ENCODE peak calls at places on chromosomes 16 and 17, in nine cellular contexts. One of them, this sample, is unnamed.
A peak's percentile ranks its signal among the peaks of the same experiment; 100 is the strongest.

GRCh38 chr17:59332890-59333377 is 1.5 kb downstream of the YPEL2 start:
- DNase-seq in transverse colon: peak; percentile 35
- DNase-seq in upper lobe of right lung: no peak
- DNase-seq in mammary epithelial cell: no peak
- DNase-seq in kidney: no peak
- DNase-seq in stomach: peak; percentile 33
- DNase-seq in uterus: peak; percentile 35
- DNase-seq in CD8-positive, alpha-beta T cell: no peak
- DNase-seq in iPS DF 6.9: no peak
- DNase-seq in this sample: peak; percentile 60

GRCh38 chr17:6472517-6472916 is 28.3 kb downstream of the PIMREG start:
- DNase-seq in transverse colon: no peak
- DNase-seq in upper lobe of right lung: no peak
- DNase-seq in mammary epithelial cell: no peak
- DNase-seq in kidney: no peak
- DNase-seq in stomach: no peak
- DNase-seq in uterus: no peak
- DNase-seq in CD8-positive, alpha-beta T cell: no peak
- DNase-seq in iPS DF 6.9: no peak
- DNase-seq in this sample: no peak

GRCh38 chr16:57643166-57643813 is 14.9 kb downstream of the ADGRG1 start:
- DNase-seq in transverse colon: no peak
- DNase-seq in upper lobe of right lung: peak; percentile 78
- DNase-seq in mammary epithelial cell: peak; percentile 60
- DNase-seq in kidney: no peak
- DNase-seq in stomach: no peak
- DNase-seq in uterus: no peak
- DNase-seq in CD8-positive, alpha-beta T cell: no peak
- DNase-seq in iPS DF 6.9: no peak
- DNase-seq in this sample: no peak

GRCh38 chr16:77898671-77899211 is 110.4 kb downstream of the VAT1L start:
- DNase-seq in transverse colon: no peak
- DNase-seq in upper lobe of right lung: no peak
- DNase-seq in mammary epithelial cell: no peak
- DNase-seq in kidney: no peak
- DNase-seq in stomach: no peak
- DNase-seq in uterus: no peak
- DNase-seq in CD8-positive, alpha-beta T cell: no peak
- DNase-seq in iPS DF 6.9: no peak
- DNase-seq in this sample: no peak

GRCh38 chr16:89912143-89912542 is 6.5 kb upstream of the MC1R start:
- DNase-seq in transverse colon: no peak
- DNase-seq in upper lobe of right lung: no peak
- DNase-seq in mammary epithelial cell: no peak
- DNase-seq in kidney: no peak
- DNase-seq in stomach: no peak
- DNase-seq in uterus: no peak
- DNase-seq in CD8-positive, alpha-beta T cell: no peak
- DNase-seq in iPS DF 6.9: no peak
- DNase-seq in this sample: no peak

GRCh38 chr17:65931246-65932149 is 260.4 kb downstream of the CEP112 start:
- DNase-seq in transverse colon: no peak
- DNase-seq in upper lobe of right lung: no peak
- DNase-seq in mammary epithelial cell: no peak
- DNase-seq in kidney: no peak
- DNase-seq in stomach: no peak
- DNase-seq in uterus: no peak
- DNase-seq in CD8-positive, alpha-beta T cell: no peak
- DNase-seq in iPS DF 6.9: no peak
- DNase-seq in this sample: no peak

GRCh38 chr16:30775381-30776099 is 11.5 kb downstream of the ZNF629 start:
- DNase-seq in transverse colon: peak; percentile 83
- DNase-seq in upper lobe of right lung: peak; percentile 91
- DNase-seq in mammary epithelial cell: peak; percentile 75
- DNase-seq in kidney: peak; percentile 94
- DNase-seq in stomach: peak; percentile 77
- DNase-seq in uterus: peak; percentile 79
- DNase-seq in CD8-positive, alpha-beta T cell: peak; percentile 57
- DNase-seq in iPS DF 6.9: no peak
- DNase-seq in this sample: peak; percentile 88

GRCh38 chr17:9009096-9009495 is 12.2 kb upstream of the NTN1 start:
- DNase-seq in transverse colon: no peak
- DNase-seq in upper lobe of right lung: no peak
- DNase-seq in mammary epithelial cell: no peak
- DNase-seq in kidney: no peak
- DNase-seq in stomach: no peak
- DNase-seq in uterus: no peak
- DNase-seq in CD8-positive, alpha-beta T cell: no peak
- DNase-seq in iPS DF 6.9: no peak
- DNase-seq in this sample: no peak

GRCh38 chr16:10240854-10241613 is 58.8 kb upstream of the GRIN2A start:
- DNase-seq in transverse colon: no peak
- DNase-seq in upper lobe of right lung: no peak
- DNase-seq in mammary epithelial cell: peak; percentile 61
- DNase-seq in kidney: no peak
- DNase-seq in stomach: no peak
- DNase-seq in uterus: no peak
- DNase-seq in CD8-positive, alpha-beta T cell: no peak
- DNase-seq in iPS DF 6.9: no peak
- DNase-seq in this sample: no peak

GRCh38 chr16:17229766-17230165 is 241.0 kb downstream of the XYLT1 start:
- DNase-seq in transverse colon: no peak
- DNase-seq in upper lobe of right lung: no peak
- DNase-seq in mammary epithelial cell: peak; percentile 5
- DNase-seq in kidney: no peak
- DNase-seq in stomach: no peak
- DNase-seq in uterus: no peak
- DNase-seq in CD8-positive, alpha-beta T cell: no peak
- DNase-seq in iPS DF 6.9: no peak
- DNase-seq in this sample: no peak

GRCh38 chr17:9274973-9275372 is 253.7 kb downstream of the NTN1 start:
- DNase-seq in transverse colon: no peak
- DNase-seq in upper lobe of right lung: no peak
- DNase-seq in mammary epithelial cell: no peak
- DNase-seq in kidney: no peak
- DNase-seq in stomach: no peak
- DNase-seq in uterus: no peak
- DNase-seq in CD8-positive, alpha-beta T cell: no peak
- DNase-seq in iPS DF 6.9: no peak
- DNase-seq in this sample: no peak

GRCh38 chr16:24668481-24669001 is 60.9 kb upstream of the TNRC6A start:
- DNase-seq in transverse colon: no peak
- DNase-seq in upper lobe of right lung: no peak
- DNase-seq in mammary epithelial cell: peak; percentile 40
- DNase-seq in kidney: peak; percentile 69
- DNase-seq in stomach: no peak
- DNase-seq in uterus: peak; percentile 81
- DNase-seq in CD8-positive, alpha-beta T cell: no peak
- DNase-seq in iPS DF 6.9: no peak
- DNase-seq in this sample: peak; percentile 45

GRCh38 chr17:61757168-61757567 is 106.2 kb downstream of the BRIP1 start:
- DNase-seq in transverse colon: no peak
- DNase-seq in upper lobe of right lung: no peak
- DNase-seq in mammary epithelial cell: no peak
- DNase-seq in kidney: no peak
- DNase-seq in stomach: no peak
- DNase-seq in uterus: no peak
- DNase-seq in CD8-positive, alpha-beta T cell: no peak
- DNase-seq in iPS DF 6.9: no peak
- DNase-seq in this sample: no peak

DNA sequence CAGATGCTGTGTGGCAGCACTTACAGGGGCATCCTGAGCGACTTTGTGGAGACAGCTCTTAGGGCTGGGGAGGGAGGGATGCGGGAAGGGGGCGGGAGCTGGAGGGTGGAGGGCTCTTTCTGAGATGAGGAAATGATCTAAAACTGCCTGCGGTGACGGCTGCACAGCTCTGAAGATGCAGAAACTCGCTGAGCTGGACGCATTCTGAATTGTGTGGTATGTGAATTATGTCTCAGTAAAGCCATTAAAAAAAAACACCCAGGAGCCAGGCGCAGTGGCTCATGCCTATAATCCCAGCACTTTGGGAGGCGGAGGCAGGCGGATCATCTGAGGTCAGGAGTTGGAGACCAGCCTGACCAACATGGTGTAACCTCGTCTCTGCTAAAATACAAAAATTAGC is 19.2 kb downstream of the SLC25A10 start:
- DNase-seq in transverse colon: no peak
- DNase-seq in upper lobe of right lung: no peak
- DNase-seq in mammary epithelial cell: no peak
- DNase-seq in kidney: no peak
- DNase-seq in stomach: no peak
- DNase-seq in uterus: no peak
- DNase-seq in CD8-positive, alpha-beta T cell: no peak
- DNase-seq in iPS DF 6.9: no peak
- DNase-seq in this sample: no peak
- H3K27ac ChIP-seq in transverse colon: no peak overlapping the region
- H3K27ac ChIP-seq in upper lobe of right lung: no peak overlapping the region
- H3K27ac ChIP-seq in mammary epithelial cell: no peak overlapping the region
- H3K27ac ChIP-seq in kidney: no peak overlapping the region
- H3K27ac ChIP-seq in stomach: no peak overlapping the region
- H3K27ac ChIP-seq in uterus: no peak overlapping the region
- H3K27ac ChIP-seq in CD8-positive, alpha-beta T cell: no peak overlapping the region
- H3K27ac ChIP-seq in iPS DF 6.9: no peak overlapping the region
- H3K27ac ChIP-seq in this sample: no peak overlapping the region

DNA sequence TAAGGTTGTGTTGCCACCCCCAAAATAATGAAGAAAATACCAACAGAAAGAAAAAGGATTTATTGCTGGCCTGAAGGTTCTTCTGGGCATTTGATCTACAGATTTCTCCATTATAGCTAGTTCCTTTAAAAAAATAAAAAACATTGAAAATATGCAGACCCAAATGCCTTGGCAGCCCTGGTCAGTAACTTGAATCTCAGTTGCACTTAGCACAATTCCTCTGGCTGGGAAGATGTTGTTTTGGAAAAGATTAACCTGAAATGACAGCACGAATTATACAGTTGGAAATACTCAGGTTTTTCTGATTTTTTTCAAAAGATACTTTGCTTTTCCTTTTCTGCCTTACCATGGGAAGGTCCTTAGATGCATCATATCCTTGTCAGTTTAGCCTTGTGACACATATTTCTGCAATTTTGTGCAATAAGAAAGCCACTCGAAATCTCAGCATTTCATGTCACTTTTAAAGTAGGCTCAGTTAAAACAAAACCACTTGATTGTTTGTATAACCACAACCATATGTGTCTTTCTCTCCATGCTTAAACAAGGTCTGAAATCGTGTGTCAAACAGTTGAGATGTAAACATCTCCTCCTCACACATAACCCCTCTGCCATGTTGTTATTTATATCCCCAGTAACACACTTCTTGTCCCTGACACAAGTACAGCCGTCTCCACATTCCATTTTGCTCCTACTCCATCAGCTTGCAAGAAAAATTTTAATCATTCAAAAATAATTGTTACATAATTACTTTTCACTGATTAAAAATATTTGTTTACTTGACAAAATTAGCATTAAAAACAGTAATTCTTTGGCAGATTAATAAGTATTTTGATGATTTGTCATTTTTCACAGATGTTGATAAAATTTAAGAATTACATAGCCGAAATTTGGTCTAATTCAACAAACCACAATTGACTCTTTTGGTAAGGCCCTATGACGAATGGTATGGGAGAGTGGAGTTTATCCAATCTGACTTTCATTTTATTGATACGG is 61.1 kb downstream of the SIAH1 start:
- DNase-seq in transverse colon: no peak
- DNase-seq in upper lobe of right lung: no peak
- DNase-seq in mammary epithelial cell: no peak
- DNase-seq in kidney: no peak
- DNase-seq in stomach: no peak
- DNase-seq in uterus: no peak
- DNase-seq in CD8-positive, alpha-beta T cell: no peak
- DNase-seq in iPS DF 6.9: no peak
- DNase-seq in this sample: no peak
- H3K4me3 ChIP-seq in transverse colon: no peak overlapping the region
- H3K4me3 ChIP-seq in upper lobe of right lung: no peak overlapping the region
- H3K4me3 ChIP-seq in mammary epithelial cell: no peak overlapping the region
- H3K4me3 ChIP-seq in kidney: no peak overlapping the region
- H3K4me3 ChIP-seq in stomach: no peak overlapping the region
- H3K4me3 ChIP-seq in uterus: no peak overlapping the region
- H3K4me3 ChIP-seq in CD8-positive, alpha-beta T cell: no peak overlapping the region
- H3K4me3 ChIP-seq in iPS DF 6.9: no peak overlapping the region
- H3K4me3 ChIP-seq in this sample: no peak overlapping the region

DNA sequence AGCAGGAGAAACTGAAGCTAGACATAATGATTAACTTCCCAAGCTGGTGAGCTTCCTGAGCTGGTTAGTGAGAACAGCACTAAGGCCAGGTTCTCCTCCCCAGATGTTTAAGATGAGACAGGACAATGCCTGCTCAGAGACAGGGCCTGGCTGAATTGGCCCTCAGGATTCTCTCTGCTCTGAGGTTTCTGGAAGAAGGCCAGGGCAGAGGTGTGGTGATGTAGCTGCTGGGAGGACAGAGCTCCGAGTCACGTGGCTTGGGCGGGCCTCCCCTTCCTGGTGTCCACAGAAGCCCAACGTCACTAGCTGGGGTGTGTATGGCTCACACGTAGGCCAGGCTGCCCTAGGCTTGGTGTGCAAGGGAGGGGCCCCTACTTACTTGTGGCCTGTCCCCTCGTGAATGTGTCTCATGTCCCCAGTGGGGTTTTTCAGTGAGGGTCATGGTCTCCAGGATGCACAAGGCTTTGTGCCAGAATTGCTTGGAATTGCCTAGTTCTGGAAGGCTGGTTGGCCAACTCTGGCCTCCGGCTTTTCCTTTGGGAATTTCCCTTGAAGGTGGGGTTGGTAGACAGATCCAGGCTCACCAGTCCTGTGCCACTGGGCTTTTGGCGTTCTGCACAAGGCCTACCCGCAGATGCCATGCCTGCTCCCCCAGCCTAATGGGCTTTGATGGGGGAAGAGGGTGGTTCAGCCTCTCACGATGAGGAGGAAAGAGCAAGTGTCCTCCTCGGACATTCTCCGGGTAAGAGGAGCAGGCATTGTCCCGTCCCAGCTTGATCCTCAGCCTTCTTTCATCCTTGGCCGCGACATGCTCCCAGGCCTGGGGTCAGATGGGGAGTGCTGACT is 3.4 kb downstream of the NOD2 start:
- DNase-seq in transverse colon: peak; percentile 91
- DNase-seq in upper lobe of right lung: peak; percentile 89
- DNase-seq in mammary epithelial cell: peak; percentile 98
- DNase-seq in kidney: peak; percentile 94
- DNase-seq in stomach: peak; percentile 77
- DNase-seq in uterus: peak; percentile 71
- DNase-seq in CD8-positive, alpha-beta T cell: peak; percentile 54
- DNase-seq in iPS DF 6.9: no peak
- DNase-seq in this sample: peak; percentile 89
- H3K27ac ChIP-seq in transverse colon: peak overlapping the region; percentile 40
- H3K27ac ChIP-seq in upper lobe of right lung: peak overlapping the region; percentile 77
- H3K27ac ChIP-seq in mammary epithelial cell: peak overlapping the region; percentile 81
- H3K27ac ChIP-seq in kidney: peak overlapping the region; percentile 13
- H3K27ac ChIP-seq in stomach: peak overlapping the region; percentile 72
- H3K27ac ChIP-seq in uterus: peak overlapping the region; percentile 61
- H3K27ac ChIP-seq in CD8-positive, alpha-beta T cell: no peak overlapping the region
- H3K27ac ChIP-seq in iPS DF 6.9: no peak overlapping the region
- H3K27ac ChIP-seq in this sample: peak overlapping the region; percentile 28

DNA sequence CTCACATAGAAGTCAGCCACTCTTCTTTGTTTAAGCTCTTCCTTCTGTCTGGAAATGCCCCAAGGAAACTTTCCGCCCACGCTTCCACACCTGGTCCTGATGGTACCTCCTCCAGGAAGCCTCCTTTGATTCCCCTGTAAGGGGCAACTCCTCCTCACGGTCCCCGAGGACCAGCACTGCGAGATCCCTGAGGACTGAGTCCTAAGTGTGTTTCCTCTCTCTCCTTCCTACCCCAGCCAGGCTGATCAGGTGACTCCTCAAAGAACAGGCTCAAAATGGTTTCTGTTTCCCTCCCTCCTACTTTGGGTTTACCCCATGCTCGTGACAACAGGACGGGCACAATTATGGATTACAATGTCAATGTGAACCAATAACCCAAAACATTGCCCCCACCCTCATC is 63.0 kb upstream of the MED9 start:
- DNase-seq in transverse colon: no peak
- DNase-seq in upper lobe of right lung: peak; percentile 32
- DNase-seq in mammary epithelial cell: no peak
- DNase-seq in kidney: no peak
- DNase-seq in stomach: no peak
- DNase-seq in uterus: no peak
- DNase-seq in CD8-positive, alpha-beta T cell: no peak
- DNase-seq in iPS DF 6.9: no peak
- DNase-seq in this sample: no peak
- H3K4me3 ChIP-seq in transverse colon: no peak overlapping the region
- H3K4me3 ChIP-seq in upper lobe of right lung: no peak overlapping the region
- H3K4me3 ChIP-seq in mammary epithelial cell: peak overlapping the region; percentile 31
- H3K4me3 ChIP-seq in kidney: no peak overlapping the region
- H3K4me3 ChIP-seq in stomach: no peak overlapping the region
- H3K4me3 ChIP-seq in uterus: no peak overlapping the region
- H3K4me3 ChIP-seq in CD8-positive, alpha-beta T cell: no peak overlapping the region
- H3K4me3 ChIP-seq in iPS DF 6.9: no peak overlapping the region
- H3K4me3 ChIP-seq in this sample: no peak overlapping the region

This sample was measured in right cardiac atrium.